ENCODE peak calls at places on chromosomes 5 and 9, in five cellular contexts. P is HFFc6, B is BE2C, K is lower leg skin, C is SK-N-SH. V is an unnamed sample.

GRCh38 chr5:12626556-12626955 is 722.3 kb upstream of the CTNND2 start:
- DNase-seq in P (no peak), K (no peak), C (no peak), B (no peak), V (no peak)

GRCh38 chr9:89368550-89368949 is 50.2 kb downstream of the SECISBP2 start:
- DNase-seq in K (no peak), B (no peak), C (no peak), P (no peak), V (no peak)

GRCh38 chr9:89649045-89649691 is 44.4 kb downstream of the GADD45G start:
- DNase-seq in K (no peak), C (no peak), P (no peak), B (no peak), V (no peak)

GRCh38 chr5:170070556-170071412 is 34.9 kb upstream of the FOXI1 start:
- DNase-seq in B (peak; percentile 73), K (no peak), P (peak; percentile 12), C (peak; percentile 43), V (peak; percentile 42)

GRCh38 chr5:27083763-27084420 is 45.5 kb upstream of the CDH9 start:
- DNase-seq in C (no peak), K (no peak), P (no peak), B (no peak), V (no peak)

GRCh38 chr9:7104625-7105024 is 346.9 kb downstream of the KDM4C start:
- DNase-seq in P (no peak), C (no peak), B (no peak), K (no peak), V (no peak)

GRCh38 chr5:22889714-22890113 is 36.6 kb upstream of the CDH12 start:
- DNase-seq in P (no peak), C (no peak), K (no peak), B (no peak), V (no peak)

GRCh38 chr5:126847318-126848221 is 70.6 kb downstream of the LMNB1 start:
- DNase-seq in B (no peak), P (no peak), K (no peak), C (no peak), V (no peak)

GRCh38 chr9:5843450-5844249 is 10.7 kb upstream of the ERMP1 start:
- DNase-seq in B (no peak), P (peak; percentile 29), C (peak; percentile 26), K (no peak), V (peak; percentile 16)

GRCh38 chr5:138386290-138386689 is 33.8 kb downstream of the KDM3B start:
- DNase-seq in C (no peak), P (no peak), K (no peak), B (no peak), V (no peak)

GRCh38 chr5:157651623-157652376 is 438 bp downstream of the SOX30 start:
- DNase-seq in K (no peak), P (no peak), C (no peak), B (no peak), V (peak; percentile 86)

GRCh38 chr5:57004800-57005199 is 52.9 kb upstream of the MIER3 start:
- DNase-seq in P (no peak), K (no peak), B (no peak), C (no peak), V (no peak)

GRCh38 chr5:74063821-74064598 is 438.0 kb downstream of the ARHGEF28 start:
- DNase-seq in P (peak; percentile 27), B (no peak), K (no peak), C (no peak), V (peak; percentile 5)

GRCh38 chr9:137406876-137407589 is 15.9 kb downstream of the EXD3 start:
- DNase-seq in B (peak; percentile 88), C (peak; percentile 98), K (no peak), P (no peak), V (peak; percentile 79)

GRCh38 chr5:73189816-73190451 is 16.9 kb downstream of the TMEM174 start:
- DNase-seq in B (peak; percentile 44), C (no peak), P (peak; percentile 25), K (no peak), V (peak; percentile 11)

GRCh38 chr9:65435464-65435863 is 150.5 kb upstream of the FOXD4L5 start:
- DNase-seq in K (no peak), B (no peak), P (no peak), C (no peak), V (no peak)

GRCh38 chr5:72167790-72168189 is 60.5 kb downstream of the MAP1B start:
- DNase-seq in B (no peak), C (no peak), P (no peak), K (no peak), V (no peak)

GRCh38 chr5:14258840-14259239 is 115.7 kb downstream of the TRIO start:
- DNase-seq in B (no peak), C (no peak), K (no peak), P (no peak), V (no peak)

GRCh38 chr5:16178745-16179372 is 732 bp downstream of the MARCHF11 start:
- DNase-seq in K (peak; percentile 21), C (peak; percentile 73), P (no peak), B (peak; percentile 72), V (peak; percentile 48)

GRCh38 chr9:89635816-89636215 is 31.0 kb downstream of the GADD45G start:
- DNase-seq in K (no peak), C (no peak), P (no peak), B (no peak), V (no peak)

GRCh38 chr9:123361086-123361730 is 5.2 kb downstream of the CRB2 start:
- DNase-seq in P (no peak), B (peak; percentile 49), K (no peak), C (peak; percentile 37), V (no peak)

GRCh38 chr5:75368391-75368790 is 31.4 kb downstream of the HMGCR start:
- DNase-seq in K (no peak), C (no peak), B (no peak), P (peak; percentile 36), V (no peak)

GRCh38 chr5:67085616-67086015 is 111.0 kb downstream of the CD180 start:
- DNase-seq in P (no peak), K (no peak), B (no peak), C (no peak), V (no peak)

GRCh38 chr5:87246046-87246445 is 21.6 kb upstream of the RASA1 start:
- DNase-seq in C (no peak), P (no peak), B (no peak), K (no peak), V (no peak)

GRCh38 chr9:91147079-91147708 is 214.5 kb downstream of the AUH start:
- DNase-seq in K (no peak), B (no peak), C (no peak), P (no peak), V (no peak)

GRCh38 chr9:2583308-2584013 is 38.1 kb upstream of the VLDLR start:
- DNase-seq in P (no peak), B (no peak), C (no peak), K (no peak), V (peak; percentile 13)

GRCh38 chr5:87951661-87952060 is 317.0 kb downstream of the TMEM161B start:
- DNase-seq in P (no peak), C (no peak), K (no peak), B (no peak), V (no peak)

GRCh38 chr5:128537999-128538248 is at the start of gene FBN2:
- DNase-seq in K (no peak), P (no peak), B (no peak), C (peak; percentile 17), V (no peak)

GRCh38 chr5:128536229-128536860 is 1.7 kb downstream of the FBN2 start:
- DNase-seq in C (no peak), P (no peak), B (no peak), K (no peak), V (no peak)

GRCh38 chr5:128538249-128539037 is 398 bp upstream of the FBN2 start:
- DNase-seq in C (peak; percentile 16), P (peak; percentile 89), B (peak; percentile 8), K (no peak), V (no peak)

GRCh38 chr5:128537306-128537998 is 593 bp downstream of the FBN2 start:
- DNase-seq in C (peak; percentile 14), B (no peak), K (no peak), P (peak; percentile 57), V (peak; percentile 4)

DNA sequence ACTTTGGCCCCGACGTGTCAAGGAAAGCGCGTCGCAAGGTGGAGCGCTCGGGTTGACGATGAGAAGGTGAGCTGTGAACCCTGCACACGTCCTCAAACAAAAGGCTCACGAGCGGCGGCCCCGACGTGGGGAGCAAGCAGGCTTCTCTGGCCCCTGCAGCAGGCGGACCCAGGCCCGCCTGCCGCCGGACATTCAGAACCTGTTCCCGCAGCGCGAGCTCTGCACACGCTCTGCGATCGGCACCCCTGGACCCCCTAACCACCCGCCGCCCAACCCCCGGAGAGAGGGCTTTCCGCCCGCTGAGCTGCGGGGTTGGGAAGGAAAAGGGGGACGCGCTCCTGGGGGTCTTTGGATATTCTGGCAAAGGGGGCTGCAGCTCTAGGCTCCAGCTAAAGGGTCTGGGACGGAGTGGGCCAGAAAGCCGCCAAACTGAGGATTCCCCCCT is 1.2 kb downstream of the FBN2 start:
- DNase-seq in B (no peak), C (peak; percentile 6), K (no peak), P (no peak), V (no peak)
- TF ChIP-seq CTCF in B (no peak), C (no peak), K (no peak), P (peak; percentile 29), V (no peak)

GRCh38 chr5:34738381-34738780 is 82.3 kb downstream of the RAI14 start:
- DNase-seq in B (no peak), P (no peak), C (no peak), K (no peak), V (no peak)
- TF ChIP-seq CTCF in B (no peak), P (no peak), C (no peak), K (no peak), V (no peak)

GRCh38 chr5:176646049-176646706 is 1.1 kb upstream of the TSPAN17 start:
- DNase-seq in B (no peak), P (no peak), K (no peak), C (no peak), V (no peak)

GRCh38 chr5:176646707-176647029 is 616 bp upstream of the TSPAN17 start:
- DNase-seq in K (no peak), C (no peak), P (no peak), B (no peak), V (no peak)

GRCh38 chr5:176647870-176648466 is 684 bp downstream of the TSPAN17 start:
- DNase-seq in C (peak; percentile 82), B (peak; percentile 77), P (no peak), K (peak; percentile 43), V (no peak)

GRCh38 chr5:176648467-176649194 is 1.3 kb downstream of the TSPAN17 start:
- DNase-seq in P (no peak), B (no peak), K (no peak), C (no peak), V (peak; percentile 65)

GRCh38 chr5:176647030-176647869 is at the start of gene TSPAN17:
- DNase-seq in P (peak; percentile 99), B (peak; percentile 100), C (peak; percentile 100), K (peak; percentile 100), V (peak; percentile 100)
- TF ChIP-seq CTCF in P (peak; percentile 53), B (peak; percentile 34), C (peak; percentile 46), K (no peak), V (no peak)

GRCh38 chr5:133969654-133970324 is 1.4 kb upstream of the C5orf15 start:
- DNase-seq in C (no peak), P (peak; percentile 30), B (no peak), K (no peak), V (no peak)

GRCh38 chr5:133967715-133968056 is 739 bp downstream of the C5orf15 start:
- DNase-seq in P (no peak), K (no peak), C (peak; percentile 26), B (no peak), V (no peak)

GRCh38 chr5:133967124-133967523 is 1.3 kb downstream of the C5orf15 start:
- DNase-seq in B (no peak), P (no peak), C (no peak), K (no peak), V (no peak)

GRCh38 chr5:133970325-133970671 is 1.9 kb upstream of the C5orf15 start:
- DNase-seq in B (no peak), C (no peak), P (no peak), K (no peak), V (no peak)

GRCh38 chr5:133968057-133968993 is at the start of gene C5orf15:
- DNase-seq in B (peak; percentile 93), K (peak; percentile 95), P (peak; percentile 96), C (peak; percentile 90), V (peak; percentile 99)
- TF ChIP-seq CTCF in B (peak; percentile 12), K (no peak), P (no peak), C (peak; percentile 14), V (no peak)

V was measured in activated CD8-positive, alpha-beta T cell treated with anti-CD3 and anti-CD28 coated beads for 36 hours.